ENCODE peak calls at places on chromosomes 16 and 17, in five cellular contexts. W, F, X, A and B are unnamed samples.

GRCh38 chr17:77483128-77483598 is 342.4 kb downstream of the SEC14L1 start:
- DNase-seq in X (no peak), F (no peak), W (no peak), A (no peak), B (no peak)

GRCh38 chr16:56610017-56610608 is 1.7 kb downstream of the MT2A start:
- DNase-seq in X (no peak), A (peak), W (peak), F (no peak), B (peak)

GRCh38 chr17:2337152-2337810 is at the start of gene SGSM2:
- DNase-seq in X (peak), A (peak), W (no peak), F (peak), B (peak)

GRCh38 chr17:75589017-75589918 is 1.7 kb downstream of the MYO15B start:
- DNase-seq in A (peak), W (peak), F (peak), X (peak), B (peak)

GRCh38 chr17:4492762-4493561 is 5.7 kb upstream of the SPNS2 start:
- DNase-seq in A (peak), F (no peak), X (no peak), W (no peak), B (peak)

GRCh38 chr16:83305092-83305491 is 502.7 kb upstream of the HSBP1 start:
- DNase-seq in W (no peak), X (no peak), A (peak), F (no peak), B (no peak)

GRCh38 chr17:31750578-31750977 is 108.5 kb downstream of the COPRS start:
- DNase-seq in F (no peak), A (no peak), X (no peak), W (no peak), B (no peak)

GRCh38 chr17:72457712-72458111 is 336.9 kb downstream of the SOX9 start:
- DNase-seq in F (no peak), W (no peak), X (no peak), A (no peak), B (no peak)

GRCh38 chr17:78416791-78417530 is 38.5 kb downstream of the PGS1 start:
- DNase-seq in F (no peak), A (peak), W (no peak), X (no peak), B (no peak)

GRCh38 chr16:50881331-50881830 is 139.5 kb downstream of the CYLD start:
- DNase-seq in X (no peak), A (no peak), W (no peak), F (no peak), B (no peak)

GRCh38 chr17:1683489-1683888 is 1.2 kb downstream of the PRPF8 start:
- DNase-seq in W (no peak), A (no peak), X (no peak), F (no peak), B (no peak)

GRCh38 chr16:79767597-79768280 is 167.2 kb upstream of the MAF start:
- DNase-seq in X (no peak), A (no peak), W (no peak), F (peak), B (peak)

GRCh38 chr17:16986391-16986790 is 14.5 kb upstream of the TNFRSF13B start:
- DNase-seq in A (no peak), W (no peak), F (no peak), X (peak), B (no peak)

GRCh38 chr17:37762669-37763068 is 17.8 kb upstream of the HNF1B start:
- DNase-seq in W (no peak), F (no peak), A (no peak), X (no peak), B (no peak)

GRCh38 chr16:53714080-53715050 is 10.4 kb downstream of the FTO start:
- DNase-seq in F (no peak), W (no peak), A (no peak), X (no peak), B (no peak)

GRCh38 chr17:62791235-62792121 is 16.6 kb downstream of the MARCHF10 start:
- DNase-seq in X (peak), F (no peak), W (no peak), A (no peak), B (no peak)

GRCh38 chr16:49528564-49529150 is 155.1 kb downstream of the C16orf78 start:
- DNase-seq in X (no peak), W (no peak), A (no peak), F (no peak), B (no peak)

GRCh38 chr16:67470314-67470713 is 10.6 kb downstream of the ATP6V0D1 start:
- DNase-seq in A (no peak), F (peak), W (no peak), X (peak), B (peak)

GRCh38 chr16:12158428-12158827 is 181.9 kb downstream of the SNX29 start:
- DNase-seq in X (no peak), W (no peak), F (no peak), A (no peak), B (no peak)

DNA sequence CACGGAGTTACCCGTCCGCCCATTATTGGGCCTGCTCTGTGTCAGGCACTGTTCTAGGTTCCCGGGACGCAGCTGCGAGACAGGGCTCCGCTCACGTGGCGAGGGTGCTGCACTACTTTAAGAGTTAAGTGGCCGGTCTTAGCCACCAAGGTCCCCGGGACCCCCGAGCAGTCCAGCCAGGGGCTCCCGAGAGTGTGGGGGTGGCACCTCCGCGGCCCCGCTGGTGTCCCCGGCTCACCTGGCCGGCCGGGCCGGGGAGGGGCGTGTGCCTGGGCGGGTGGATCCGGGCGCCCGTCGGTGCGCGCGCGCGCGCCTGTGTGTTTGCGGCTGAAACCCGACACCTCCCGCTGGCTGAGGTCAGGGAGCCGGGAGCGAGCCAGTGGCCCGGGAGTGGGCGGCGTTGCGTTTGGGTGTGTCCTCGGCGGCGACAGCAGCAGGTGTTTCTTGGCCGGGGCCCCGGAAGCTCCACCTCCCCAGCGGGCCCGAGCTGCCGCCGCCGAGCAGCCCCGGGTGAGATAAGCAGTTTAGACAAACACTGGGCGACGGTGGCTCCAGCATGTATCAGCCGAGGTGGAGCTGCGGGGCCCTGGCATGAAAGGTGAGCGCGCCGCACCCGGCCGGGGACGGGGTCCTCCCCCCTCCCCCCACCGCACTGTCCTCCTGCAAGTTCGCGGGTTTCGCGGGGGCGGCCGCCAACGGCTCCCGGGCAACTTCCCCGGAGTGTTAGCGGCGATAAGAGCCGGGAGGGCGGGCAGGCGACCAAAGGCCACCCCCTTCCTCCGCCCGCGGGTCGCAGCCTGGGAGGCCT is at the start of gene GSE1:
- DNase-seq in A (peak), W (peak), F (peak), X (peak), B (peak)
- TF ChIP-seq POLR2A in A (no peak), W (peak), F (peak), X (no peak), B (peak)

GRCh38 chr17:11388061-11388460 is 147.0 kb downstream of the SHISA6 start:
- DNase-seq in X (no peak), A (no peak), W (no peak), F (no peak), B (no peak)

GRCh38 chr17:11389583-11389982 is 148.6 kb downstream of the SHISA6 start:
- DNase-seq in F (no peak), W (no peak), A (no peak), X (no peak), B (no peak)

DNA sequence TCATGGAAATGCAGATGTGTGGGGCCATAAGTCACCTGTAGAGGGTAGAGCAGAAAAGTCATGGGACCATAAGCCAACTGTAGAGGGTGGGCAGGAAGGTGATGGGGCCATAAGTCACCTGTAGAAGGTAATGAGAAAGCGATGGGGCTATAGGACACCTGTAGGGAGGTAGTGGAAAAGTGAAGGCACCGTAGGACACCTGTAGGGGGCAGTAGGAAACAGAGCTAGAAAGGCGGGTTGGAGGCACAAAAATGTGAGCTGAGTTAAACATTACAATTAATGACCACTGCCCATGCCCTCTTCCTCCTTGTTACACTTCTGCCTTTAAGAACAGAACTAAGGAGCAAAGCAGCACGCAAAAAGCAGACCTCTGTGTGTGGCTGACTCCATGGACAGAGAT is 150.1 kb downstream of the SHISA6 start:
- DNase-seq in W (no peak), F (no peak), A (no peak), X (no peak), B (no peak)
- TF ChIP-seq CTCF in W (no peak), F (no peak), A (no peak), X (no peak), B (no peak)

GRCh38 chr16:21952793-21953540 is at the start of gene UQCRC2:
- DNase-seq in W (peak), F (peak), X (peak), A (peak), B (peak)
- TF ChIP-seq POLR2A in W (peak), F (peak), X (no peak), A (peak), B (peak)

DNA sequence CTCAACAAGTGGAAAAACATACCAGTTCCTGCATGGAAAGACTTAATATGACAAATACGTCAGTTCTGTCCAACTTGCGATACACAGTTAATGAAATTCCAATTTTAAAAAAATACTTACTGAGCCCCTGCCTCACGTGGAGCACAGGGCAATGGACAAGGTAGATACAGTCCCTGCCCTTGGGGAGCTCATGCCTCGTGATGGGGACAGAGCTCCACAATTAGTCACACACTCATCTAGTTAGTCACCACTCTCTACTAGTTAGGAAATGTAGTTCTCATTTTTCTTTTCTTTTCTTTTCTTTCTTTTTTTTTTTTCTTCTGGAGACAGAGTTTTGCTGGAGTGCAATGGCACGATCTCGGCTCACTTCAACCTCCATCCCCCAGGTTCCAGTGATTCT is 74.7 kb upstream of the CDH5 start:
- DNase-seq in X (no peak), W (no peak), A (no peak), F (no peak), B (no peak)
- TF ChIP-seq CTCF in X (no peak), W (no peak), A (no peak), F (no peak), B (no peak)

GRCh38 chr17:29177871-29178749 is 2.1 kb downstream of the MYO18A start:
- DNase-seq in F (no peak), W (no peak), X (peak), A (no peak), B (peak)

GRCh38 chr17:29178750-29179231 is 1.4 kb downstream of the MYO18A start:
- DNase-seq in F (no peak), W (no peak), A (no peak), X (peak), B (peak)

GRCh38 chr17:29175349-29175748 is 4.8 kb downstream of the MYO18A start:
- DNase-seq in X (no peak), F (no peak), A (no peak), W (no peak), B (no peak)

GRCh38 chr17:29177541-29177870 is 2.7 kb downstream of the MYO18A start:
- DNase-seq in A (no peak), W (no peak), X (peak), F (no peak), B (no peak)

GRCh38 chr17:29176500-29177351 is 3.5 kb downstream of the MYO18A start:
- DNase-seq in W (no peak), A (peak), F (peak), X (peak), B (peak)
- TF ChIP-seq POLR2A in W (no peak), A (peak), F (peak), X (no peak), B (peak)

GRCh38 chr17:79652999-79653643 is 42.3 kb upstream of the RBFOX3 start:
- DNase-seq in F (no peak), X (peak), A (no peak), W (no peak), B (no peak)
- TF ChIP-seq CTCF in F (no peak), X (no peak), A (no peak), W (no peak), B (no peak)